ENCODE peak calls at places on chromosome 15, in four cellular contexts. P, U, R and K are unnamed samples.
A peak's percentile ranks its signal among the peaks of the same experiment; 100 is the strongest.

GRCh38 chr15:39127925-39128617 is 452.8 kb upstream of the THBS1 start:
- DNase-seq in P (no peak), U (no peak), R (no peak), K (no peak)

GRCh38 chr15:67080900-67081431 is 15.6 kb downstream of the SMAD3 start:
- DNase-seq in R (peak; percentile 62), U (peak; percentile 55), P (peak; percentile 97), K (peak; percentile 25)

GRCh38 chr15:90396321-90396720 is 8.3 kb downstream of the IQGAP1 start:
- DNase-seq in U (no peak), R (no peak), P (no peak), K (no peak)

GRCh38 chr15:69668963-69669362 is 216.3 kb downstream of the RPLP1 start:
- DNase-seq in U (peak; percentile 63), R (no peak), P (peak; percentile 91), K (no peak)

GRCh38 chr15:70566047-70566835 is 197.1 kb downstream of the UACA start:
- DNase-seq in R (no peak), U (no peak), P (no peak), K (no peak)

GRCh38 chr15:39979606-39980005 is 45.7 kb downstream of the EIF2AK4 start:
- DNase-seq in P (no peak), R (no peak), U (no peak), K (no peak)

GRCh38 chr15:61759639-61760038 is 300.6 kb downstream of the VPS13C start:
- DNase-seq in P (no peak), R (no peak), U (no peak), K (no peak)

GRCh38 chr15:90871097-90871715 is 2.8 kb downstream of the FURIN start:
- DNase-seq in P (peak; percentile 36), R (no peak), U (no peak), K (no peak)